ENCODE peak calls at places on chromosomes 16 and 17, in nine cellular contexts. S, X, E, Y, W, P, B, R and G are unnamed samples.

GRCh38 chr17:30950669-30951399 is 20.0 kb upstream of the RNF135 start:
- DNase-seq in S (peak; percentile 91), X (peak; percentile 75), E (no peak), Y (no peak), W (no peak), P (peak; percentile 77), B (peak; percentile 84), R (peak; percentile 37), G (peak; percentile 87)

GRCh38 chr16:81758376-81758775 is 20.7 kb upstream of the PLCG2 start:
- DNase-seq in S (no peak), X (no peak), E (no peak), Y (no peak), W (no peak), P (no peak), B (no peak), R (no peak), G (no peak)

GRCh38 chr17:70093163-70093562 is 18.1 kb downstream of the KCNJ16 start:
- DNase-seq in S (no peak), X (no peak), E (no peak), Y (no peak), W (no peak), P (no peak), B (no peak), R (no peak), G (no peak)

GRCh38 chr17:79808763-79809529 is 12.1 kb upstream of the CBX8 start:
- DNase-seq in S (peak; percentile 57), X (no peak), E (no peak), Y (peak; percentile 39), W (peak; percentile 84), P (no peak), B (no peak), R (no peak), G (no peak)

GRCh38 chr17:68733241-68734176 is 132.3 kb upstream of the FAM20A start:
- DNase-seq in S (no peak), X (no peak), E (peak; percentile 37), Y (no peak), W (peak; percentile 99), P (peak; percentile 56), B (no peak), R (peak; percentile 47), G (no peak)

GRCh38 chr16:7763111-7763510 is 430.5 kb downstream of the RBFOX1 start:
- DNase-seq in S (no peak), X (no peak), E (no peak), Y (no peak), W (no peak), P (no peak), B (no peak), R (no peak), G (no peak)

GRCh38 chr17:35898283-35899070 is 18.3 kb upstream of the CCL5 start:
- DNase-seq in S (peak; percentile 40), X (no peak), E (no peak), Y (peak; percentile 76), W (no peak), P (no peak), B (no peak), R (no peak), G (no peak)

GRCh38 chr16:68386628-68387027 is 61.7 kb downstream of the SMPD3 start:
- DNase-seq in S (peak; percentile 94), X (no peak), E (no peak), Y (no peak), W (no peak), P (no peak), B (peak; percentile 97), R (no peak), G (no peak)

GRCh38 chr17:15744885-15745284 is 12.8 kb downstream of the TBC1D26 start:
- DNase-seq in S (no peak), X (no peak), E (no peak), Y (no peak), W (peak; percentile 89), P (no peak), B (no peak), R (no peak), G (no peak)

GRCh38 chr17:67725232-67726206 is 7.8 kb downstream of the NOL11 start:
- DNase-seq in S (no peak), X (no peak), E (no peak), Y (no peak), W (no peak), P (no peak), B (no peak), R (no peak), G (no peak)

DNA sequence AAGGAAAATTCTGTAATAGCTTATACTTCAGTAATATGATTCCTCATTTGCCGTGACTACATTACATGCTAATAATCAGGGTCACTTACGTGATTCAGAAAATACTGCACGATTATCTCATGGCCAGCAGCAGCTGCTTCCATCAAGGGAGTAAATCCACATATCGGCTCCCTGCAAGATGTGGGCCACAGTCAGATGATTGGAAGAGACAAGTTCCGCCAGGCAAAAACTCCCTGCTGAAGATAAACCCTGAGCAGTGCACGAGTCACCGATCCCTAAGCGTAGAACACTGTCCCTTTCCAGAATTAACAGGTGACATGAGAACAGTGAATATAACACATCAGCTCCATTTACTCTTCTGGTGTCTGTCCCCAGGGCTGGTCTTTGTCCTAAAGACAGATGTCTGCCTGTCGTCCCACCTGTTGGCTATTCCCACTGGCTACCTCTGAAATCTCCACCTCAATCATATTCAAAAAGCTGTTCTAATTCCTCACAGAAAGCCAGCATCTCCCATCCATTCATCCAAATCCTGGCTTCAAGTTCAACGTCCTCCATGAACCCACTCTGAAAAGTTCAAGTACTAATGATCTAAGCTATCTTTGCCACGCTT is 9.3 kb downstream of the ANKS3 start:
- DNase-seq in S (no peak), X (peak; percentile 4), E (no peak), Y (no peak), W (no peak), P (no peak), B (no peak), R (no peak), G (no peak)
- H3K36me3 ChIP-seq in S (peaks cover 21% of the 10 kb centered on the region), X (peaks cover 4% of the 10 kb centered on the region), E (no peaks in the 10 kb centered on the region), Y (peaks cover 46% of the 10 kb centered on the region), W (peaks cover 13% of the 10 kb centered on the region), P (peaks cover 37% of the 10 kb centered on the region), B (no peaks in the 10 kb centered on the region), R (no peaks in the 10 kb centered on the region), G (peaks cover 29% of the 10 kb centered on the region)

GRCh38 chr16:86517652-86518258 is 7.4 kb downstream of the FOXF1 start:
- DNase-seq in S (peak; percentile 64), X (peak; percentile 67), E (no peak), Y (peak; percentile 27), W (peak; percentile 79), P (peak; percentile 48), B (peak; percentile 65), R (peak; percentile 44), G (peak; percentile 96)
- H3K27me3 ChIP-seq in S (peaks cover 56% of the 10 kb centered on the region), X (peaks cover 45% of the 10 kb centered on the region), E (peaks cover 6% of the 10 kb centered on the region), Y (no peaks in the 10 kb centered on the region), W (peaks cover 29% of the 10 kb centered on the region), P (peaks cover 98% of the 10 kb centered on the region), B (no peaks in the 10 kb centered on the region), R (peaks cover 31% of the 10 kb centered on the region), G (peaks cover 3% of the 10 kb centered on the region)

GRCh38 chr16:1691276-1691675 is 13.2 kb downstream of the JPT2 start:
- DNase-seq in S (no peak), X (no peak), E (no peak), Y (no peak), W (no peak), P (no peak), B (no peak), R (no peak), G (no peak)

GRCh38 chr16:1691956-1692355 is 13.9 kb downstream of the JPT2 start:
- DNase-seq in S (no peak), X (no peak), E (no peak), Y (no peak), W (no peak), P (no peak), B (no peak), R (no peak), G (no peak)

GRCh38 chr16:1688807-1689560 is 10.9 kb downstream of the JPT2 start:
- DNase-seq in S (no peak), X (no peak), E (no peak), Y (no peak), W (no peak), P (no peak), B (no peak), R (no peak), G (no peak)

GRCh38 chr16:1689853-1690252 is 11.8 kb downstream of the JPT2 start:
- DNase-seq in S (no peak), X (no peak), E (no peak), Y (no peak), W (no peak), P (no peak), B (no peak), R (no peak), G (no peak)

DNA sequence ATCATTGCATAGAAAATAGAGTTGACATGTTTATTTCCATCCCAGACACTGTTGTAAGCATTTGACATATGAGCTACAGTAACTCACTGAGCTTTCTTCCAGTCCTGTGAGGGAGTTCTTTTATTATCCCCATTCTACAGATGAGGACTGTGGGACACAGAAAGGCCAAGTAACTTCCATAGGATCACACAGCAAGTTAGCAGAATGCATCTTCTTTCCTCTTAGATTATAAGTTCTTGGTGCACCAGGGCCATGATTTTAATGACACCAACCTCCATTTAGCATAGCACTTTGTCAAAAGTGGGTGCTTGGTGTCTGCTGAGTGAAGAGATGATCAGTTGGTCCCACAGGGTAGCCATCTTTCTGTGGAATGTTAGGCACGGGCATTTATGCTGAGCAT is 12.7 kb downstream of the JPT2 start:
- DNase-seq in S (no peak), X (no peak), E (no peak), Y (no peak), W (no peak), P (no peak), B (no peak), R (no peak), G (no peak)
- H3K36me3 ChIP-seq in S (peaks cover 5% of the 10 kb centered on the region), X (peaks cover 3% of the 10 kb centered on the region), E (no peaks in the 10 kb centered on the region), Y (peaks cover 97% of the 10 kb centered on the region), W (peaks cover 15% of the 10 kb centered on the region), P (peaks cover 50% of the 10 kb centered on the region), B (no peaks in the 10 kb centered on the region), R (no peaks in the 10 kb centered on the region), G (peaks cover 25% of the 10 kb centered on the region)

GRCh38 chr16:54937673-54938350 is 7.1 kb downstream of the IRX5 start:
- DNase-seq in S (no peak), X (no peak), E (no peak), Y (no peak), W (no peak), P (no peak), B (no peak), R (no peak), G (no peak)
- H3K27me3 ChIP-seq in S (peaks cover 100% of the 10 kb centered on the region), X (peaks cover 3% of the 10 kb centered on the region), E (no peaks in the 10 kb centered on the region), Y (no peaks in the 10 kb centered on the region), W (peaks cover 72% of the 10 kb centered on the region), P (no peaks in the 10 kb centered on the region), B (no peaks in the 10 kb centered on the region), R (peaks cover 66% of the 10 kb centered on the region), G (peaks cover 99% of the 10 kb centered on the region)

GRCh38 chr17:81852237-81852636 is 8.1 kb downstream of the P4HB start:
- DNase-seq in S (no peak), X (no peak), E (no peak), Y (no peak), W (no peak), P (no peak), B (no peak), R (no peak), G (no peak)
- H3K36me3 ChIP-seq in S (peaks cover 69% of the 10 kb centered on the region), X (peaks cover 4% of the 10 kb centered on the region), E (no peaks in the 10 kb centered on the region), Y (peaks cover 77% of the 10 kb centered on the region), W (peaks cover 10% of the 10 kb centered on the region), P (peaks cover 78% of the 10 kb centered on the region), B (no peaks in the 10 kb centered on the region), R (no peaks in the 10 kb centered on the region), G (peaks cover 61% of the 10 kb centered on the region)

GRCh38 chr16:1895068-1895467 is 23.1 kb upstream of the MEIOB start:
- DNase-seq in S (peak; percentile 50), X (peak; percentile 23), E (no peak), Y (no peak), W (no peak), P (no peak), B (peak; percentile 58), R (no peak), G (no peak)
- H3K27me3 ChIP-seq in S (peaks cover 13% of the 10 kb centered on the region), X (peaks cover 4% of the 10 kb centered on the region), E (no peaks in the 10 kb centered on the region), Y (no peaks in the 10 kb centered on the region), W (no peaks in the 10 kb centered on the region), P (peaks cover 52% of the 10 kb centered on the region), B (no peaks in the 10 kb centered on the region), R (no peaks in the 10 kb centered on the region), G (peaks cover 51% of the 10 kb centered on the region)